ENCODE peak calls at places on chromosomes 13 and 19, in ten cellular contexts. U is effector CD4-positive, alpha-beta T cell; D is Right ventricle myocardium superior; E is T-helper 2 cell treated with Interferon-gamma antibody and Interleukin-4, amounts not matched to agents 5 μg/mL and 100 μg/mL, for 36 hours; I is mesothelial cell of epicardium; P is GM23248; R is left colon; K is activated CD8-positive, alpha-beta memory T cell treated with anti-CD3 and anti-CD28 coated beads for 1 hour; G is NCI-H1436; W is activated CD4-positive, CD25-positive, alpha-beta regulatory T cell. J is an unnamed sample.

GRCh38 chr13:65844266-65844841 is 1385.8 kb downstream of the PCDH9 start:
- DNase-seq in W (no peak), E (no peak), I (no peak), G (no peak), K (no peak), U (no peak), R (no peak), P (no peak), D (no peak), J (no peak)

GRCh38 chr19:48473161-48473966 is 4.2 kb downstream of the CYTH2 start:
- DNase-seq in D (peak), P (no peak), G (no peak), R (no peak), E (no peak), U (no peak), K (no peak), W (no peak), I (no peak), J (no peak)

GRCh38 chr13:49540552-49540951 is 44.8 kb downstream of the PHF11 start:
- DNase-seq in G (no peak), E (no peak), W (no peak), U (no peak), R (no peak), P (peak), D (no peak), I (no peak), K (no peak), J (no peak)

GRCh38 chr19:55605637-55606470 is at the start of gene ZNF865:
- DNase-seq in W (no peak), U (peak), P (peak), D (peak), R (peak), G (peak), I (peak), K (peak), E (peak), J (peak)

GRCh38 chr19:49502866-49503581 is 6.8 kb downstream of the RPS11 start:
- DNase-seq in G (peak), D (no peak), I (no peak), R (no peak), P (peak), K (no peak), U (peak), W (no peak), E (peak), J (no peak)

GRCh38 chr13:48009298-48009697 is 8.2 kb upstream of the SUCLA2 start:
- DNase-seq in U (no peak), G (no peak), W (no peak), I (no peak), P (peak), D (no peak), R (peak), E (no peak), K (no peak), J (no peak)

GRCh38 chr19:33387351-33388230 is 14.1 kb downstream of the CEBPG start:
- DNase-seq in P (no peak), K (no peak), D (no peak), G (no peak), E (no peak), I (no peak), U (no peak), W (no peak), R (no peak), J (no peak)

GRCh38 chr13:50826035-50826434 is 17.5 kb downstream of the DLEU7 start:
- DNase-seq in K (no peak), G (no peak), R (no peak), E (no peak), I (no peak), U (no peak), P (no peak), D (no peak), W (no peak), J (no peak)

GRCh38 chr13:30730526-30730925 is 4.8 kb upstream of the ALOX5AP start:
- DNase-seq in U (no peak), E (no peak), G (no peak), W (no peak), K (no peak), R (no peak), D (no peak), P (no peak), I (no peak), J (no peak)

GRCh38 chr19:41624515-41624914 is 2.4 kb downstream of the CEACAM4 start:
- DNase-seq in G (no peak), W (no peak), K (no peak), D (no peak), E (no peak), I (no peak), P (no peak), U (no peak), R (no peak), J (no peak)

GRCh38 chr19:2554856-2555255 is 78.9 kb downstream of the GADD45B start:
- DNase-seq in D (peak), W (no peak), U (no peak), P (peak), R (no peak), K (no peak), I (no peak), G (no peak), E (no peak), J (no peak)

GRCh38 chr13:49240017-49240416 is 7.7 kb upstream of the CDADC1 start:
- DNase-seq in I (no peak), E (peak), U (peak), P (peak), D (no peak), G (no peak), K (no peak), R (no peak), W (no peak), J (no peak)

GRCh38 chr19:29098863-29099481 is 114.0 kb downstream of the UQCRFS1 start:
- DNase-seq in W (no peak), U (no peak), K (no peak), I (no peak), E (no peak), P (peak), R (no peak), G (no peak), D (peak), J (peak)

GRCh38 chr13:40665061-40665753 is 1.2 kb downstream of the FOXO1 start:
- DNase-seq in U (peak), G (no peak), K (no peak), D (peak), E (peak), P (peak), R (peak), W (peak), I (no peak), J (no peak)

GRCh38 chr19:50703915-50704548 is 15.6 kb downstream of the SHANK1 start:
- DNase-seq in P (no peak), U (no peak), I (no peak), G (no peak), E (no peak), W (no peak), R (no peak), D (no peak), K (no peak), J (no peak)

GRCh38 chr19:28208745-28209144 is 1004.2 kb downstream of the UQCRFS1 start:
- DNase-seq in R (no peak), I (no peak), E (no peak), D (no peak), U (no peak), P (no peak), G (no peak), W (no peak), K (no peak), J (no peak)

GRCh38 chr13:110307697-110308376 is 753 bp downstream of the COL4A2 start:
- DNase-seq in W (no peak), P (peak), D (no peak), K (no peak), G (no peak), E (no peak), I (no peak), U (no peak), R (peak), J (no peak)

GRCh38 chr13:81184556-81185265 is 843.8 kb upstream of the SPRY2 start:
- DNase-seq in K (no peak), U (no peak), G (no peak), P (no peak), R (no peak), D (no peak), W (no peak), I (no peak), E (no peak), J (no peak)

GRCh38 chr19:19871932-19872331 is 6.2 kb downstream of the ZNF253 start:
- DNase-seq in D (no peak), U (no peak), R (no peak), W (no peak), K (no peak), I (no peak), G (no peak), E (no peak), P (no peak), J (no peak)

GRCh38 chr19:47540748-47541147 is 25.9 kb upstream of the NAPA start:
- DNase-seq in E (no peak), K (no peak), D (no peak), R (no peak), G (no peak), U (no peak), P (peak), I (no peak), W (no peak), J (no peak)

GRCh38 chr13:93529961-93530360 is 303.4 kb downstream of the GPC6 start:
- DNase-seq in R (no peak), D (no peak), E (no peak), W (no peak), U (no peak), K (no peak), I (no peak), P (peak), G (no peak), J (no peak)

GRCh38 chr19:44570984-44571684 is 41.7 kb upstream of the CEACAM20 start:
- DNase-seq in D (no peak), P (peak), K (no peak), U (peak), R (peak), E (peak), W (no peak), G (peak), I (no peak), J (peak)

GRCh38 chr19:46186717-46187101 is 38.7 kb downstream of the IGFL2 start:
- DNase-seq in G (no peak), U (no peak), R (no peak), I (no peak), D (no peak), W (no peak), K (no peak), E (no peak), P (no peak), J (no peak)

GRCh38 chr13:102680842-102681725 is 13.8 kb downstream of the METTL21C start:
- DNase-seq in R (no peak), P (peak), W (no peak), G (no peak), I (no peak), U (no peak), K (no peak), D (no peak), E (no peak), J (no peak)

GRCh38 chr19:29812080-29812880 is 489 bp downstream of the CCNE1 start:
- DNase-seq in P (peak), I (no peak), K (no peak), E (peak), U (peak), R (peak), G (no peak), D (no peak), W (no peak), J (no peak)

GRCh38 chr19:45772912-45773311 is 3.9 kb upstream of the SIX5 start:
- DNase-seq in E (no peak), D (no peak), R (no peak), P (no peak), I (no peak), U (no peak), K (no peak), G (no peak), W (no peak), J (no peak)

GRCh38 chr13:80441968-80442367 is 101.0 kb upstream of the SPRY2 start:
- DNase-seq in K (no peak), G (no peak), P (no peak), R (no peak), W (no peak), U (no peak), I (no peak), E (no peak), D (no peak), J (no peak)

GRCh38 chr19:51341976-51342580 is at the start of gene VSIG10L:
- DNase-seq in P (no peak), G (no peak), E (no peak), R (no peak), K (no peak), W (no peak), D (peak), U (no peak), I (no peak), J (no peak)

GRCh38 chr13:33676045-33676699 is 141.8 kb upstream of the RFC3 start:
- DNase-seq in D (no peak), I (no peak), U (no peak), K (no peak), R (peak), W (no peak), G (no peak), E (no peak), P (peak), J (no peak)

GRCh38 chr19:17420267-17420924 is 549 bp downstream of the MVB12A start:
- DNase-seq in R (peak), W (no peak), P (peak), D (peak), I (no peak), U (no peak), G (no peak), E (peak), K (no peak), J (no peak)

GRCh38 chr13:27533155-27533643 is 82.8 kb upstream of the MTIF3 start:
- DNase-seq in E (peak), R (peak), P (peak), K (no peak), G (no peak), D (peak), I (peak), W (peak), U (peak), J (peak)

GRCh38 chr13:41505209-41505835 is 48.0 kb downstream of the RGCC start:
- DNase-seq in G (no peak), I (no peak), D (no peak), K (no peak), W (no peak), E (no peak), U (no peak), P (peak), R (no peak), J (no peak)

GRCh38 chr13:44451651-44452050 is 78.0 kb downstream of the SERP2 start:
- DNase-seq in G (no peak), I (no peak), R (no peak), K (no peak), W (no peak), U (no peak), D (no peak), P (no peak), E (no peak), J (no peak)

GRCh38 chr19:8609210-8610040 is 1.1 kb downstream of the ADAMTS10 start:
- DNase-seq in W (no peak), R (peak), G (no peak), U (no peak), P (peak), E (no peak), D (peak), K (no peak), I (no peak), J (no peak)

GRCh38 chr19:12166596-12166995 is 3.7 kb downstream of the ZNF136 start:
- DNase-seq in K (no peak), P (peak), W (no peak), U (no peak), R (no peak), G (no peak), E (no peak), I (no peak), D (no peak), J (no peak)

GRCh38 chr13:67493835-67494234 is 263.7 kb upstream of the PCDH9 start:
- DNase-seq in E (no peak), R (no peak), G (no peak), W (no peak), D (no peak), K (no peak), U (no peak), P (no peak), I (no peak), J (no peak)

GRCh38 chr13:44198826-44199225 is 174.8 kb upstream of the SERP2 start:
- DNase-seq in E (no peak), G (no peak), K (no peak), D (no peak), P (no peak), R (no peak), W (no peak), U (no peak), I (no peak), J (no peak)

GRCh38 chr19:54502518-54503048 is at the start of gene LAIR2:
- DNase-seq in G (no peak), I (no peak), D (no peak), E (peak), K (no peak), U (no peak), P (no peak), W (no peak), R (no peak), J (no peak)

J was measured in Panc1.